ENCODE peak calls at places on chromosomes 16 and 17, in eight cellular contexts. H is cardiac fibroblast, U is Daoy, I is neural progenitor cell, Q is cardiac muscle cell, L is ACHN, X is posterior cingulate gyrus, S is non-pigmented ciliary epithelial cell. Z is an unnamed sample.

GRCh38 chr17:78806451-78806850 is 24.4 kb upstream of the CYTH1 start:
- DNase-seq in H (no peak), U (no peak), I (no peak), Q (no peak), L (no peak), X (no peak), S (no peak), Z (no peak)

GRCh38 chr17:57130708-57131461 is 45.8 kb downstream of the AKAP1 start:
- DNase-seq in H (peak), U (peak), I (peak), Q (peak), L (peak), X (peak), S (peak), Z (peak)

GRCh38 chr17:78933959-78934568 is 8.9 kb upstream of the TIMP2 start:
- DNase-seq in H (peak), U (peak), I (peak), Q (peak), L (peak), X (peak), S (peak), Z (peak)

GRCh38 chr16:6892961-6893360 is 439.7 kb upstream of the RBFOX1 start:
- DNase-seq in H (no peak), U (no peak), I (peak), Q (no peak), L (peak), X (no peak), S (no peak), Z (peak)

GRCh38 chr17:30380643-30381419 is 2.1 kb downstream of the CPD start:
- DNase-seq in H (no peak), U (no peak), I (no peak), Q (no peak), L (no peak), X (no peak), S (no peak), Z (no peak)

GRCh38 chr16:1039762-1040161 is 32.8 kb upstream of the SSTR5 start:
- DNase-seq in H (no peak), U (no peak), I (no peak), Q (no peak), L (no peak), X (no peak), S (no peak), Z (no peak)

GRCh38 chr17:37051839-37052238 is 103.1 kb downstream of the AATF start:
- DNase-seq in H (no peak), U (no peak), I (no peak), Q (no peak), L (no peak), X (no peak), S (no peak), Z (no peak)

GRCh38 chr17:49333806-49334205 is 28.2 kb downstream of the ZNF652 start:
- DNase-seq in H (no peak), U (no peak), I (no peak), Q (no peak), L (no peak), X (no peak), S (no peak), Z (no peak)

GRCh38 chr17:33512113-33512512 is 219.0 kb upstream of the ASIC2 start:
- DNase-seq in H (no peak), U (no peak), I (no peak), Q (no peak), L (no peak), X (no peak), S (no peak), Z (no peak)

GRCh38 chr16:30009990-30010816 is 624 bp downstream of the DOC2A start:
- DNase-seq in H (no peak), U (no peak), I (no peak), Q (no peak), L (no peak), X (no peak), S (no peak), Z (no peak)

GRCh38 chr16:2686912-2687507 is 4.7 kb downstream of the KCTD5 start:
- DNase-seq in H (no peak), U (no peak), I (no peak), Q (no peak), L (no peak), X (no peak), S (no peak), Z (no peak)

GRCh38 chr17:3667366-3668278 is 756 bp downstream of the TAX1BP3 start:
- DNase-seq in H (peak), U (peak), I (peak), Q (peak), L (peak), X (peak), S (peak), Z (peak)

GRCh38 chr17:72250206-72250605 is 129.4 kb downstream of the SOX9 start:
- DNase-seq in H (no peak), U (no peak), I (no peak), Q (no peak), L (no peak), X (no peak), S (no peak), Z (no peak)

GRCh38 chr16:89624775-89625761 is 11.6 kb downstream of the DPEP1 start:
- DNase-seq in H (no peak), U (no peak), I (no peak), Q (no peak), L (no peak), X (no peak), S (no peak), Z (no peak)

GRCh38 chr16:19853132-19853972 is 31.3 kb downstream of the GPRC5B start:
- DNase-seq in H (no peak), U (no peak), I (no peak), Q (no peak), L (no peak), X (no peak), S (no peak), Z (no peak)

GRCh38 chr17:82235775-82236141 is 6.9 kb downstream of the SLC16A3 start:
- DNase-seq in H (no peak), U (no peak), I (no peak), Q (no peak), L (peak), X (peak), S (no peak), Z (no peak)

GRCh38 chr16:73202176-73202729 is 154.3 kb upstream of the ZFHX3 start:
- DNase-seq in H (peak), U (peak), I (no peak), Q (peak), L (no peak), X (no peak), S (peak), Z (no peak)

GRCh38 chr17:59785091-59785799 is 77.8 kb downstream of the VMP1 start:
- DNase-seq in H (peak), U (peak), I (no peak), Q (no peak), L (peak), X (no peak), S (no peak), Z (no peak)

GRCh38 chr16:4688674-4689045 is 4.7 kb upstream of the NUDT16L1 start:
- DNase-seq in H (no peak), U (no peak), I (no peak), Q (no peak), L (no peak), X (no peak), S (no peak), Z (no peak)

GRCh38 chr16:85592700-85593502 is 20.2 kb upstream of the GSE1 start:
- DNase-seq in H (peak), U (peak), I (no peak), Q (no peak), L (no peak), X (no peak), S (no peak), Z (no peak)

GRCh38 chr17:29066603-29067002 is 23.7 kb downstream of the PIPOX start:
- DNase-seq in H (no peak), U (no peak), I (no peak), Q (no peak), L (no peak), X (no peak), S (no peak), Z (no peak)

GRCh38 chr17:1076299-1076981 is 79.5 kb downstream of the TIMM22 start:
- DNase-seq in H (no peak), U (peak), I (no peak), Q (no peak), L (no peak), X (peak), S (no peak), Z (peak)

GRCh38 chr17:4881761-4882555 is 17.4 kb upstream of the C17orf107 start:
- DNase-seq in H (peak), U (peak), I (peak), Q (peak), L (peak), X (peak), S (no peak), Z (peak)

GRCh38 chr17:9021158-9021984 is at the start of gene NTN1:
- DNase-seq in H (peak), U (peak), I (peak), Q (peak), L (peak), X (no peak), S (no peak), Z (peak)

GRCh38 chr17:75549246-75550138 is 24.0 kb downstream of the LLGL2 start:
- DNase-seq in H (no peak), U (no peak), I (peak), Q (no peak), L (no peak), X (no peak), S (no peak), Z (peak)

GRCh38 chr16:46914556-46915201 is 30.5 kb downstream of the GPT2 start:
- DNase-seq in H (no peak), U (no peak), I (no peak), Q (no peak), L (no peak), X (no peak), S (no peak), Z (no peak)

GRCh38 chr17:9239260-9239820 is 218.0 kb downstream of the NTN1 start:
- DNase-seq in H (no peak), U (no peak), I (no peak), Q (no peak), L (no peak), X (no peak), S (no peak), Z (no peak)

GRCh38 chr17:40499551-40500189 is 1.8 kb downstream of the TNS4 start:
- DNase-seq in H (peak), U (peak), I (peak), Q (peak), L (peak), X (peak), S (no peak), Z (peak)